ENCODE peak calls at places on chromosomes 13 and 19, in seven cellular contexts. W is neural progenitor cell, U is H9, D is GM23248, Z is mesendoderm, I is mesenchymal stem cell, C is adipocyte. O is an unnamed sample.

GRCh38 chr19:37809366-37809765 is 30.0 kb upstream of the ZNF573 start:
- DNase-seq in I (no peak), U (no peak), W (no peak), C (no peak), D (no peak), Z (no peak), O (no peak)

GRCh38 chr19:18848860-18849661 is 17.3 kb downstream of the UPF1 start:
- DNase-seq in W (no peak), C (peak; percentile 72), D (peak; percentile 92), U (no peak), Z (peak; percentile 25), I (no peak), O (peak; percentile 46)

GRCh38 chr19:40690050-40690698 is at the start of gene NUMBL:
- DNase-seq in C (no peak), Z (no peak), D (no peak), U (no peak), I (no peak), W (no peak), O (no peak)

GRCh38 chr13:77138813-77139212 is 111.9 kb upstream of the FBXL3 start:
- DNase-seq in D (no peak), Z (no peak), U (no peak), I (no peak), W (no peak), C (no peak), O (no peak)

GRCh38 chr13:100392709-100393630 is 195.6 kb downstream of the GGACT start:
- DNase-seq in C (peak; percentile 99), I (peak; percentile 100), U (peak; percentile 86), D (peak; percentile 99), Z (peak; percentile 99), W (no peak), O (peak; percentile 84)

GRCh38 chr13:90717451-90717936 is 630.0 kb upstream of the MIR17HG start:
- DNase-seq in Z (peak; percentile 51), W (peak; percentile 86), C (peak; percentile 45), D (peak; percentile 93), U (no peak), I (peak; percentile 82), O (no peak)

GRCh38 chr13:21232196-21232595 is 55.7 kb downstream of the MRPL57 start:
- DNase-seq in D (peak; percentile 67), C (peak; percentile 5), Z (no peak), I (no peak), W (no peak), U (no peak), O (no peak)

GRCh38 chr19:30512748-30513389 is 140.7 kb downstream of the ZNF536 start:
- DNase-seq in C (no peak), W (no peak), D (peak; percentile 3), U (no peak), I (no peak), Z (no peak), O (no peak)

GRCh38 chr19:28727133-28727834 is 485.7 kb downstream of the UQCRFS1 start:
- DNase-seq in D (peak; percentile 32), Z (peak; percentile 81), C (peak; percentile 62), U (peak; percentile 83), I (peak; percentile 26), W (peak; percentile 43), O (no peak)

GRCh38 chr13:91609353-91609752 is 210.9 kb downstream of the GPC5 start:
- DNase-seq in C (no peak), W (no peak), I (peak; percentile 32), U (no peak), Z (no peak), D (no peak), O (no peak)

GRCh38 chr13:36493046-36493445 is 60.8 kb downstream of the CCNA1 start:
- DNase-seq in W (no peak), Z (no peak), I (no peak), D (no peak), U (no peak), C (peak; percentile 1), O (no peak)

GRCh38 chr13:94323746-94324408 is 155.6 kb downstream of the DCT start:
- DNase-seq in U (no peak), Z (peak; percentile 78), D (no peak), I (no peak), W (no peak), C (no peak), O (no peak)

GRCh38 chr13:65914707-65915106 is 1315.4 kb downstream of the PCDH9 start:
- DNase-seq in I (no peak), Z (no peak), U (no peak), C (peak; percentile 49), D (peak; percentile 36), W (no peak), O (no peak)

GRCh38 chr13:33766724-33767123 is 51.2 kb upstream of the RFC3 start:
- DNase-seq in C (no peak), U (no peak), D (no peak), W (no peak), I (no peak), Z (no peak), O (no peak)

GRCh38 chr13:51825165-51825592 is 19.8 kb downstream of the TMEM272 start:
- DNase-seq in I (no peak), D (peak; percentile 48), U (no peak), C (peak; percentile 52), Z (no peak), W (no peak), O (no peak)

GRCh38 chr19:48933382-48933932 is at the start of gene DHDH:
- DNase-seq in I (peak; percentile 72), U (peak; percentile 97), D (peak; percentile 71), C (peak; percentile 80), Z (peak; percentile 96), W (peak; percentile 97), O (peak; percentile 91)

GRCh38 chr13:52879950-52880650 is 31.7 kb upstream of the PCDH8 start:
- DNase-seq in Z (peak; percentile 25), U (peak; percentile 56), D (no peak), I (no peak), W (peak; percentile 44), C (no peak), O (no peak)

GRCh38 chr13:112072531-112073244 is 5.7 kb downstream of the SOX1 start:
- DNase-seq in C (no peak), I (no peak), Z (peak; percentile 88), W (peak; percentile 88), U (peak; percentile 90), D (no peak), O (no peak)

GRCh38 chr19:11356074-11356397 is 804 bp downstream of the PLPPR2 start:
- DNase-seq in Z (no peak), D (no peak), I (no peak), W (no peak), C (no peak), U (no peak), O (no peak)
- H3K9ac ChIP-seq in Z (no peak overlapping the region), D (peak overlapping the region; percentile 76), I (peak overlapping the region; percentile 87), W (no peak overlapping the region), C (peak overlapping the region; percentile 84), U (no peak overlapping the region), O (peak overlapping the region; percentile 38)

GRCh38 chr19:14004619-14005380 is 1.3 kb downstream of the RFX1 start:
- DNase-seq in U (no peak), W (no peak), D (peak; percentile 63), C (peak; percentile 10), Z (no peak), I (no peak), O (peak; percentile 77)
- H3K4me1 ChIP-seq in U (no peaks in the 10 kb centered on the region), W (no peaks in the 10 kb centered on the region), D (peaks cover 15% of the 10 kb centered on the region), C (peaks cover 17% of the 10 kb centered on the region), Z (no peaks in the 10 kb centered on the region), I (peaks cover 9% of the 10 kb centered on the region), O (peaks cover 8% of the 10 kb centered on the region)

GRCh38 chr19:13091400-13092161 is 11.1 kb downstream of the LYL1 start:
- DNase-seq in U (peak; percentile 59), W (peak; percentile 59), Z (peak; percentile 72), I (peak; percentile 79), C (peak; percentile 79), D (peak; percentile 85), O (no peak)

GRCh38 chr19:13094285-13094595 is 8.4 kb downstream of the LYL1 start:
- DNase-seq in C (no peak), D (no peak), U (no peak), I (no peak), Z (no peak), W (no peak), O (no peak)

GRCh38 chr19:13092206-13092605 is 10.5 kb downstream of the LYL1 start:
- DNase-seq in I (no peak), U (no peak), D (no peak), W (no peak), Z (no peak), C (no peak), O (no peak)

GRCh38 chr19:13093407-13094284 is 9.0 kb downstream of the LYL1 start:
- DNase-seq in W (peak; percentile 85), Z (peak; percentile 95), U (peak; percentile 90), I (peak; percentile 84), D (peak; percentile 83), C (peak; percentile 92), O (peak; percentile 86)

DNA sequence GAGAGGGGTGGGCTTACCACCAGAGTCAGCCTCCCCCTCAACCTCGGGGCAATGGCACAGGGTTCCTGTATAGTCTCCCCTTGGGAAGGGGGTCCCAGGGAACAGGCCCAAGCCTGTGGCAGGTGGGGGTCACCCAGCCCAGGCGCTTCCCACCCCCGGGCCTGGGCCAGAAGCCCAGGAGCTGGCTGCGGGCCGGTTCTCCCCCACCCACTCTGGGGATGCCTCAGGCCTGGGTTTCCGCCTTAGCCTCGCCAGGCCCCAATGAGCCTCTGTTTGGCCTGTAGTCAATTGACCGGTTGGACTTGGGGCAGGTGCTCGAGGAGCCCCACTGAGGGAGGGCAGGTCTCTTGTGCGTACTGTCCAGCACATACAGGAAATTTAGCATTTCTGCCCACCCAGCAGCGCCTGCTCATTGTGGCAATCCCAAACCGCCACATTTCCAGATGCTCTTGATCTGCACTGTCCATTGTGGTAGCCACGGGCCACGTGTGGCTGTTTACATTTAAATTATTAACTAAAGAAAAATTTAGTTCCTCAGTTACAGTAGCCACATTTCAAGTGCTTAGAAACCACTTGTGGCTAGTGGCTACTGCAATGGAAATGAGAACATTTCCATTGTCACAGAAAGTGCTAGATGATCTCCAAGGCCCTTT is 9.9 kb downstream of the LYL1 start:
- DNase-seq in I (no peak), C (no peak), D (peak; percentile 47), W (no peak), Z (no peak), U (no peak), O (no peak)
- H3K9ac ChIP-seq in I (peak overlapping the region; percentile 59), C (peak overlapping the region; percentile 78), D (no peak overlapping the region), W (no peak overlapping the region), Z (no peak overlapping the region), U (no peak overlapping the region), O (no peak overlapping the region)

GRCh38 chr13:114118086-114118762 is 14.2 kb downstream of the RASA3 start:
- DNase-seq in W (no peak), D (peak; percentile 48), C (peak; percentile 44), U (no peak), I (peak; percentile 39), Z (no peak), O (no peak)
- H3K4me1 ChIP-seq in W (peaks cover 25% of the 10 kb centered on the region), D (peaks cover 45% of the 10 kb centered on the region), C (peaks cover 43% of the 10 kb centered on the region), U (no peaks in the 10 kb centered on the region), I (peaks cover 62% of the 10 kb centered on the region), Z (peaks cover 4% of the 10 kb centered on the region), O (no peaks in the 10 kb centered on the region)

GRCh38 chr19:46202426-46202825 is 27.1 kb upstream of the IGFL1 start:
- DNase-seq in D (no peak), C (no peak), I (no peak), U (no peak), Z (no peak), W (no peak), O (no peak)
- H3K9ac ChIP-seq in D (no peak overlapping the region), C (no peak overlapping the region), I (no peak overlapping the region), U (no peak overlapping the region), Z (no peak overlapping the region), W (no peak overlapping the region), O (no peak overlapping the region)

DNA sequence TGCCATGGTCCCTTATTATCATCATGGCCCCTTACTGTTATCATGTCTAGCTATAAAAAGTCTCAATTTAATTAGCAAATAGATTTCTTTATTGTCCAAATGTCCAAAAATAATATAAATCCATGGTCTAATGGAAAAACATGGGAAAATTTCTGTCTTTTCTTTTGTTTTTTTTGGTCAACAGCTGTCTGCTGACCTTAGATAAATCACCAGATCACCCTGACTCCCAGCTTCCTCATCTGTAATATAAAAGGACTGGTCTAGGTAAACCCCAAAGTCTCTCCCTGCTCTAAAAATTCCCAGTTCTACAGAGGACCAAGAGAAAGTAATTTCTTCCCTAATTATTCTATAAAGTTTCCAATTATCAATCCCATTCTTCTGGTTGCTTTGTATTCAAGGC is 30.7 kb upstream of the RCBTB2 start:
- DNase-seq in W (no peak), C (no peak), Z (no peak), I (no peak), D (no peak), U (no peak), O (no peak)
- H3K4me1 ChIP-seq in W (peaks cover 11% of the 10 kb centered on the region), C (peaks cover 14% of the 10 kb centered on the region), Z (peaks cover 3% of the 10 kb centered on the region), I (no peaks in the 10 kb centered on the region), D (peaks cover 18% of the 10 kb centered on the region), U (no peaks in the 10 kb centered on the region), O (no peaks in the 10 kb centered on the region)